ENCODE peak calls at places on chromosome 3, in seven cellular contexts. I is neuronal stem cell, N is mesenchymal stem cell, P is trophoblast cell, K is mesendoderm, T is IMR-90, D is H1. G is an unnamed sample.

GRCh38 chr3:31733234-31733667 is 200.5 kb downstream of the STT3B start:
- DNase-seq in I (no peak), N (no peak), P (no peak), K (no peak), T (no peak), D (no peak), G (no peak)

GRCh38 chr3:181568248-181568647 is 143.5 kb upstream of the SOX2 start:
- DNase-seq in I (no peak), N (no peak), P (no peak), K (no peak), T (no peak), D (no peak), G (no peak)

GRCh38 chr3:126509565-126510322 is 7.8 kb downstream of the UROC1 start:
- DNase-seq in I (no peak), N (no peak), P (no peak), K (no peak), T (no peak), D (no peak), G (no peak)

GRCh38 chr3:156918746-156919145 is 92.6 kb downstream of the LEKR1 start:
- DNase-seq in I (no peak), N (no peak), P (no peak), K (no peak), T (no peak), D (no peak), G (no peak)

GRCh38 chr3:196274585-196274984 is 12.9 kb downstream of the PCYT1A start:
- DNase-seq in I (no peak), N (peak; percentile 41), P (no peak), K (no peak), T (peak; percentile 19), D (no peak), G (no peak)

GRCh38 chr3:14431928-14432834 is 29.8 kb downstream of the SLC6A6 start:
- DNase-seq in I (no peak), N (peak; percentile 95), P (peak; percentile 98), K (peak; percentile 95), T (peak; percentile 85), D (no peak), G (peak; percentile 81)

GRCh38 chr3:183392166-183393034 is 36.0 kb downstream of the MCF2L2 start:
- DNase-seq in I (no peak), N (peak; percentile 65), P (no peak), K (peak; percentile 53), T (peak; percentile 20), D (no peak), G (no peak)

GRCh38 chr3:39134305-39134704 is 19.1 kb downstream of the CSRNP1 start:
- DNase-seq in I (no peak), N (no peak), P (no peak), K (no peak), T (no peak), D (no peak), G (no peak)

GRCh38 chr3:126496894-126497850 is 20.4 kb downstream of the UROC1 start:
- DNase-seq in I (no peak), N (no peak), P (no peak), K (no peak), T (no peak), D (no peak), G (no peak)

GRCh38 chr3:131194816-131195215 is 168.1 kb downstream of the NEK11 start:
- DNase-seq in I (no peak), N (no peak), P (peak; percentile 92), K (no peak), T (no peak), D (no peak), G (no peak)
- H4K8ac ChIP-seq in I (no peak overlapping the region), N (no peak overlapping the region), P (no peak overlapping the region), K (no peak overlapping the region), T (no peak overlapping the region), D (no peak overlapping the region), G (no peak overlapping the region)

DNA sequence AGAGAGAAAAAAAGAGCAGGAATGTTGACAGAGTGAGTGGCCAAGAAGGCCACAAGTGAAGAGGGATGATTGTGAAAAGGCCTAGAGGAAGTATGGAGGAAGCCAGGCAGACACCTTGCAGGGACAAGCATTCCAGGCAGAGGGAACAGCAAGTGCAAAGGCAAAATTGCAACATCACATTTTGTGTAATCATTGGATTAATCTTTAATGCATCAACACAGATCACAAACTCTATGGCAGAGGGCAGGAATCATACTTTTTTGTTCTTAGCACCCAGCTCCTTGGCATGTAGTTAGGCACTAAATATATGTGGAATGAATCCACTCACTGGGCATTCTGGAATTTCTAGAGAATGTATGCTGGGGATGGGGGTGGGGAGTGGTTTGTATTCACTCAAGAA is 312.1 kb upstream of the PROK2 start:
- DNase-seq in I (no peak), N (no peak), P (no peak), K (no peak), T (no peak), D (no peak), G (no peak)
- H3K18ac ChIP-seq in I (no peak overlapping the region), N (no peak overlapping the region), P (no peak overlapping the region), K (no peak overlapping the region), T (no peak overlapping the region), D (no peak overlapping the region), G (no peak overlapping the region)

GRCh38 chr3:122085666-122086065 is 30.5 kb downstream of the CD86 start:
- DNase-seq in I (no peak), N (no peak), P (no peak), K (no peak), T (no peak), D (no peak), G (no peak)
- H3K4me2 ChIP-seq in I (no peak overlapping the region), N (no peak overlapping the region), P (no peak overlapping the region), K (no peak overlapping the region), T (no peak overlapping the region), D (no peak overlapping the region), G (no peak overlapping the region)

GRCh38 chr3:178508443-178508825 is 27.8 kb upstream of the KCNMB2 start:
- DNase-seq in I (no peak), N (no peak), P (no peak), K (no peak), T (no peak), D (no peak), G (no peak)

GRCh38 chr3:178513539-178514410 is 22.5 kb upstream of the KCNMB2 start:
- DNase-seq in I (no peak), N (peak; percentile 87), P (no peak), K (no peak), T (no peak), D (no peak), G (no peak)

GRCh38 chr3:178510496-178510895 is 25.7 kb upstream of the KCNMB2 start:
- DNase-seq in I (no peak), N (no peak), P (no peak), K (no peak), T (no peak), D (no peak), G (no peak)

GRCh38 chr3:178514411-178514800 is 21.8 kb upstream of the KCNMB2 start:
- DNase-seq in I (no peak), N (no peak), P (no peak), K (no peak), T (no peak), D (no peak), G (no peak)

DNA sequence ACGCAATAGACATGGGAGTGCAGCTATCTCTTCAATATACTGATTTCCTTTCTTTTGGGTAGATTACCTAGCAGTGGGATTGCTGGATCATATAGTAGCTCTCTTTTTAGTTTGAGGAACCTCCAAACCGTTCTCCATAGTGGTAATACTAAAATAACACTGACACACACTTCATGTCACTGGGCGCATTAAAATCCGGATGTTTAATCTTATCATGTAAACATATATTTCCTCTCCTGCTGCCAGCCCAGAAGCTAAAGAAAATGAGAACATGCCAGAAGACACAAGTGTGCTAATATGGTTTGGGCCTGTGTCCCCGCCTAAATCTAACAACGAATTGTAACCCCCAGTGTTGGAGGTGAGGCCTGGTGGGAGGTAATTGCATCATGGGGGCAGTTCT is 23.6 kb upstream of the KCNMB2 start:
- DNase-seq in I (no peak), N (peak; percentile 70), P (no peak), K (no peak), T (no peak), D (no peak), G (no peak)
- H4K8ac ChIP-seq in I (no peak overlapping the region), N (no peak overlapping the region), P (no peak overlapping the region), K (no peak overlapping the region), T (no peak overlapping the region), D (no peak overlapping the region), G (no peak overlapping the region)

GRCh38 chr3:185936814-185937688 is 763 bp downstream of the TRA2B start:
- DNase-seq in I (peak; percentile 81), N (peak; percentile 89), P (peak; percentile 87), K (peak; percentile 92), T (peak; percentile 83), D (peak; percentile 87), G (peak; percentile 77)
- H3K18ac ChIP-seq in I (peak overlapping the region; percentile 100), N (peak overlapping the region; percentile 99), P (peak overlapping the region; percentile 100), K (peak overlapping the region; percentile 96), T (peak overlapping the region; percentile 68), D (peak overlapping the region; percentile 100), G (peak overlapping the region; percentile 100)

DNA sequence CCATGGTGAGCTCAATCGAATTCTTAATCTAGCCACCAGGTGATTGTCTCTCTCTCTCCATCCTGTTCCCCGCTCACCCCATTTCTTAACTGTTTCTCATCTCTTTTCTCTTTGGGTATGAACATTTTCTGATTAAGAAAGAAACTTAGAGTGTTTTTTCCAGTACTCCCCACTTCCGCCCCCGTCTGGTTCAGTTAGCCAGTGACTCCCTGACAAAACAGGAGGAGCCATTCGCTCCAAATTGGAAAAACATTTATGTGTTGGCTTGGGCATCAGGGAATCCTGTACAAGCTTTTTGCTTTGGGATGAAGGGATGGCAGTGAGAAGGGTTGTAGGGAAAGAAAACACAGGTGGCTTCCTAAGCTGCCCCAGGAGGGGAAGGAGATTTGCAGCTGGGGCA is 47.0 kb downstream of the BOC start:
- DNase-seq in I (no peak), N (no peak), P (no peak), K (no peak), T (no peak), D (no peak), G (no peak)
- H3K4me2 ChIP-seq in I (no peak overlapping the region), N (no peak overlapping the region), P (no peak overlapping the region), K (no peak overlapping the region), T (no peak overlapping the region), D (no peak overlapping the region), G (no peak overlapping the region)

GRCh38 chr3:101249512-101249911 is 70.9 kb downstream of the IMPG2 start:
- DNase-seq in I (no peak), N (no peak), P (no peak), K (no peak), T (no peak), D (no peak), G (no peak)

GRCh38 chr3:101255441-101255840 is 64.9 kb downstream of the IMPG2 start:
- DNase-seq in I (no peak), N (no peak), P (no peak), K (peak; percentile 94), T (no peak), D (no peak), G (no peak)

GRCh38 chr3:101253429-101253828 is 66.9 kb downstream of the IMPG2 start:
- DNase-seq in I (no peak), N (no peak), P (no peak), K (no peak), T (no peak), D (no peak), G (no peak)

GRCh38 chr3:101252307-101252706 is 68.1 kb downstream of the IMPG2 start:
- DNase-seq in I (no peak), N (no peak), P (no peak), K (no peak), T (no peak), D (no peak), G (no peak)

DNA sequence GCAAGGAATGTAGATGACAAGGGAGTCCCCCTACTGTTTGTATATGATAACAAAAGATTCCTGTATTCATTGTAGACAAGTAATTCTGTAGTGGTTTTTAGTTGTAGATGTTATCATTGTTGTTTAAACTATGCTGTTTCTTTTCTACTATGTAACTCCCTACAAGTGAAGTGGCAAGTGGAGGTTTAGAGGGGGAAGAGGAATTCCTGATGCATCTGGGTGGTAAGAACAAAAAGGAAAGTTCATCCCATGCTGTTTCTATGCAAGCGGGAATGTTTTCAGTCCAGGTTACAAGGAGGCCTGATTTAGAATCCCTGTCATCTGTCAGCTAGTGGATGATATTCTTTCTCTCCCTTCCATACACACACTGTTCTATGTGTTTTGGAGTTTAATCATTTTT is 67.5 kb downstream of the IMPG2 start:
- DNase-seq in I (peak; percentile 15), N (no peak), P (no peak), K (peak; percentile 18), T (no peak), D (no peak), G (no peak)
- H4K8ac ChIP-seq in I (no peak overlapping the region), N (no peak overlapping the region), P (no peak overlapping the region), K (no peak overlapping the region), T (no peak overlapping the region), D (no peak overlapping the region), G (no peak overlapping the region)

G was measured in H9.